ENCODE peak calls at places on chromosomes 12 and 14, in four cellular contexts. V is heart right ventricle, M is Peyer's patch, R is lung. D is an unnamed sample. For H3K4me1, the result is how much of the 10 kb centered on the place peaks cover.

GRCh38 chr12:68638721-68639395 is 28.2 kb downstream of the RAP1B start:
- DNase-seq in V (no peak), M (no peak), R (no peak), D (no peak)

GRCh38 chr14:71266994-71267636 is 359.9 kb downstream of the PCNX1 start:
- DNase-seq in V (no peak), M (no peak), R (no peak), D (no peak)

GRCh38 chr12:117579939-117580717 is 218.7 kb upstream of the NOS1 start:
- DNase-seq in V (no peak), M (no peak), R (no peak), D (no peak)

GRCh38 chr14:74630881-74631690 is 19.0 kb upstream of the LTBP2 start:
- DNase-seq in V (no peak), M (peak), R (no peak), D (no peak)

GRCh38 chr12:2487278-2487677 is 307.5 kb upstream of the FKBP4 start:
- DNase-seq in V (no peak), M (no peak), R (no peak), D (no peak)

GRCh38 chr12:14239350-14239934 is 126.0 kb upstream of the ATF7IP start:
- DNase-seq in V (no peak), M (no peak), R (no peak), D (no peak)

GRCh38 chr14:48384786-48385185 is 709.4 kb upstream of the MDGA2 start:
- DNase-seq in V (no peak), M (no peak), R (no peak), D (no peak)

GRCh38 chr12:2902287-2902880 is 11.7 kb downstream of the TULP3 start:
- DNase-seq in V (no peak), M (no peak), R (peak), D (no peak)

GRCh38 chr12:4047441-4047840 is 174.2 kb upstream of the PARP11 start:
- DNase-seq in V (no peak), M (no peak), R (no peak), D (no peak)

GRCh38 chr12:92133166-92133565 is 12.5 kb downstream of the BTG1 start:
- DNase-seq in V (no peak), M (no peak), R (no peak), D (no peak)
- H3K4me1 ChIP-seq in V (half or more), M (under half), R (under half), D (half or more)

DNA sequence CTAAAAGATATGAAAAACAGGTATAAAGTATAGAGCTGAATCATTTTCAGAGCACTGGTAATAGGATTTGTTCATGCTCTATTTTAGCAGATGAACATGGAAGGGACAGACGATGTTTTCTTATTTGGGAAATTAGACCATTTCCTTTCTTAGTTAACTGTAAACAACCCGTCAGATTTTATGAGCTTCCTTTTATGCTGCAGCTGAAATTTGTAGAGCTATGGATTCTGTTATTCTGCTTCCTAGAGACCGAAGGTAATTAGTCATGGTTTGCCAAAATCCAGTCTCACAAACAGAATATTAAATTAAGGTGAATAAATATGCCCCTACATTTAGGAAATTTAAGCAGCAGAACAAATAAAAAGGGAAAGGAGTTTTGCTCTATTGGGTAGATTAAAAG is 180.2 kb upstream of the SYT1 start:
- DNase-seq in V (no peak), M (no peak), R (no peak), D (no peak)
- H3K4me1 ChIP-seq in V (under half), M (under half), R (under half), D (under half)

DNA sequence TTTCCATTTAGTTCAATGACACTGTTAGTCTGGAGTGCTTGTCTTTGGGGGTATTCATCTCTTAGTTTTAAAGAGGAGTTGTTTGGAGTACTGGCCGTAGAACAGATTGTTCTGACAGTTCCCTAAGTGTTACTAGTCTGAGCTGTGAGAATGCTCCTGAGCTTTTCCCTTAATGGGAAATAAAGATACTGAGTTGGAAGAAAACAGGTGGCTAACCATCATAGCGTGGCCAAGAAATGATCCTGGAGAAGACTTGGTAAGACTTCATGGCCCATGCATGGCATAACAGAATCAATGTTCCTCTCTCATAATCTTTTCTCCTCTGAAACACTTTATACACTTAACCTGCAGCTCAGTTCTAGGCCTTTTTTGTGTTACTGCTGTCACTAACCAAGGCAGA is 6.2 kb downstream of the CALM1 start:
- DNase-seq in V (no peak), M (no peak), R (no peak), D (no peak)
- H3K4me1 ChIP-seq in V (half or more), M (under half), R (under half), D (under half)

GRCh38 chr12:113065126-113066007 is 8.8 kb downstream of the DTX1 start:
- DNase-seq in V (no peak), M (no peak), R (no peak), D (no peak)
- H3K4me1 ChIP-seq in V (under half), M (under half), R (under half), D (under half)

DNA sequence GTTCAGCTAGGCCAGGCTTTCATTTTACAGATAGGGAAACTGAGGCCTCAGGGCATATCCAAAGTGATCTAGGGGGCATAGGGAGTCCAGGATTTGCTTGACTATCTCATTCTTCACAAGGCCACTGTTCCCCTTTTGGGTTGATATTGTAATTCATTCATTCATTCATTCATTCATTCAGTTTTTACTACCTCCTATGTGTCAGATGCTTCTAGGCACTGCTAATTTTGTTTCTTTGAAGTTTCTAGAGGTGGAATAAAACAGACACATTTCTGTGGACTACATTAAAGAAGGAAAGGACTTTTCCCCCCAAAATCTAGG is 281.2 kb downstream of the ZFP36L1 start:
- DNase-seq in V (no peak), M (no peak), R (no peak), D (no peak)
- H3K4me1 ChIP-seq in V (half or more), M (under half), R (under half), D (half or more)

GRCh38 chr12:98416845-98417244 is 98.5 kb upstream of the TMPO start:
- DNase-seq in V (no peak), M (no peak), R (no peak), D (no peak)
- H3K4me1 ChIP-seq in V (under half), M (under half), R (under half), D (under half)

GRCh38 chr12:110583137-110584059 is at the start of gene PPTC7:
- DNase-seq in V (peak), M (peak), R (peak), D (peak)
- H3K4me1 ChIP-seq in V (half or more), M (under half), R (under half), D (under half)

DNA sequence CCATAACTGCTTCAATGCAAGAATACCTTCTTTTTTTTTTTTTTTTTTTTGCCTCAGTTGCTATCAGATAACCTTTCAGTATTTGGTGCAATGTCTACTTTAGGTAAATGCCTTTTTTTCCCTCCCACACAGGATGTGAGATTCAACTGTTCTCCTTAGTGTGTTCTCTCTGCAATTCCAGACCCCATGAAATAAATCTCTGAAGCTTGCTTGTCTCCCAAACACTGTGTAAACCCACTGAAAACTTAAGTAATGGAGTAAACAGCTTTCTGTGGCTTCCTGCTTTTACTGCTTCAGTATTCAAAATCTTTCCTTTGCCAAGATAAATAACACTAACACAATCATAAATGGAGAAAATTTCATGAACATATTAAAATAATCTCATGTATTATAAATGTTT is 55.8 kb upstream of the CLEC14A start:
- DNase-seq in V (no peak), M (no peak), R (no peak), D (no peak)
- H3K4me1 ChIP-seq in V (under half), M (under half), R (under half), D (under half)